ENCODE peak calls at places on chromosomes 4 and X, in five cellular contexts. I is NCI-H2081, E is kidney epithelial cell, F is AG09309, Z is NCI-H460. S is an unnamed sample.

GRCh38 chr4:187235456-187236170 is 512.0 kb upstream of the FAT1 start:
- DNase-seq in I (no peak), E (no peak), F (no peak), Z (no peak), S (peak; percentile 16)

GRCh38 chr4:93199492-93199891 is 629.1 kb upstream of the ATOH1 start:
- DNase-seq in I (peak; percentile 58), E (peak; percentile 4), F (no peak), Z (peak; percentile 41), S (peak; percentile 26)

GRCh38 chrX:150831863-150832262 is 66.6 kb downstream of the CD99L2 start:
- DNase-seq in I (no peak), E (no peak), F (no peak), Z (no peak), S (no peak)

GRCh38 chr4:89204624-89205023 is 93.3 kb downstream of the TIGD2 start:
- DNase-seq in I (no peak), E (no peak), F (no peak), Z (no peak), S (no peak)

GRCh38 chr4:69467797-69468196 is 27.9 kb downstream of the UGT2B4 start:
- DNase-seq in I (no peak), E (no peak), F (no peak), Z (no peak), S (no peak)

GRCh38 chrX:106481341-106481740 is 130.4 kb upstream of the RADX start:
- DNase-seq in I (peak; percentile 69), E (peak; percentile 14), F (peak; percentile 4), Z (peak; percentile 55), S (peak; percentile 4)

GRCh38 chrX:153414838-153415552 is 3.7 kb downstream of the ZFP92 start:
- DNase-seq in I (no peak), E (no peak), F (no peak), Z (no peak), S (no peak)

GRCh38 chrX:73916931-73917657 is 354.1 kb downstream of the CHIC1 start:
- DNase-seq in I (no peak), E (peak; percentile 74), F (peak; percentile 75), Z (peak; percentile 26), S (no peak)

GRCh38 chr4:120052840-120053239 is 13.8 kb downstream of the MAD2L1 start:
- DNase-seq in I (peak; percentile 26), E (peak; percentile 49), F (peak; percentile 95), Z (no peak), S (no peak)

GRCh38 chr4:168478868-168479267 is 1.4 kb downstream of the DDX60L start:
- DNase-seq in I (no peak), E (no peak), F (no peak), Z (no peak), S (no peak)

GRCh38 chr4:76213415-76214268 is at the start of gene SCARB2:
- DNase-seq in I (peak; percentile 78), E (no peak), F (peak; percentile 48), Z (peak; percentile 66), S (peak; percentile 84)

S was measured in hippocampal formation.